ENCODE peak calls at places on chromosomes 3 and 15, in seven cellular contexts. E, A, P, Z, X, T and W are unnamed samples.
A peak's percentile ranks its signal among the peaks of the same experiment; 100 is the strongest.

GRCh38 chr3:143352850-143353550 is 233.4 kb downstream of the CHST2 start:
- DNase-seq in E (no peak), X (no peak), A (no peak), Z (no peak), T (no peak), P (no peak), W (no peak)

GRCh38 chr3:53168175-53168923 is 7.3 kb downstream of the PRKCD start:
- DNase-seq in T (no peak), A (no peak), P (no peak), X (no peak), E (no peak), Z (no peak), W (no peak)

GRCh38 chr15:100737214-100737613 is 134.8 kb downstream of the ASB7 start:
- DNase-seq in T (no peak), A (peak; percentile 0), Z (no peak), E (no peak), P (no peak), X (no peak), W (no peak)

GRCh38 chr3:37183375-37183831 is 9.0 kb upstream of the LRRFIP2 start:
- DNase-seq in A (no peak), T (no peak), E (no peak), Z (no peak), P (no peak), X (no peak), W (no peak)

GRCh38 chr3:160941885-160942494 is 163.2 kb downstream of the B3GALNT1 start:
- DNase-seq in A (peak; percentile 44), X (peak; percentile 76), P (peak; percentile 41), Z (peak; percentile 61), T (peak; percentile 31), E (peak; percentile 81), W (peak; percentile 78)

GRCh38 chr15:95713315-95713714 is 617.2 kb upstream of the NR2F2 start:
- DNase-seq in P (no peak), E (no peak), T (no peak), X (no peak), Z (no peak), A (no peak), W (no peak)

GRCh38 chr3:183714622-183715021 is 17.0 kb downstream of the YEATS2 start:
- DNase-seq in P (no peak), T (no peak), X (no peak), A (no peak), E (no peak), Z (no peak), W (no peak)

GRCh38 chr15:37860896-37861295 is 73.5 kb upstream of the TMCO5A start:
- DNase-seq in Z (no peak), T (no peak), P (no peak), X (no peak), E (no peak), A (no peak), W (no peak)

GRCh38 chr3:37221407-37221806 is 47.0 kb upstream of the LRRFIP2 start:
- DNase-seq in A (no peak), X (no peak), E (no peak), T (no peak), P (no peak), Z (peak; percentile 89), W (no peak)

GRCh38 chr15:49242820-49243219 is 72.8 kb downstream of the GALK2 start:
- DNase-seq in Z (no peak), A (no peak), P (no peak), E (no peak), X (no peak), T (peak; percentile 44), W (no peak)

GRCh38 chr3:106302451-106303221 is 433.8 kb upstream of the CBLB start:
- DNase-seq in Z (no peak), T (no peak), P (peak; percentile 98), A (no peak), X (no peak), E (no peak), W (no peak)

GRCh38 chr3:106294121-106294520 is 425.3 kb upstream of the CBLB start:
- DNase-seq in Z (no peak), X (no peak), E (no peak), T (no peak), P (no peak), A (no peak), W (no peak)

GRCh38 chr3:106305127-106305526 is 436.3 kb upstream of the CBLB start:
- DNase-seq in A (no peak), X (no peak), P (no peak), Z (no peak), T (no peak), E (no peak), W (no peak)

GRCh38 chr3:106296111-106296510 is 427.3 kb upstream of the CBLB start:
- DNase-seq in P (no peak), X (no peak), T (no peak), Z (no peak), A (no peak), E (no peak), W (no peak)

GRCh38 chr3:106299300-106300098 is 430.7 kb upstream of the CBLB start:
- DNase-seq in X (no peak), P (peak; percentile 90), A (no peak), T (no peak), E (no peak), Z (no peak), W (no peak)
- TF ChIP-seq POLR2AphosphoS5 in X (no peak), P (no peak), A (no peak), T (no peak), E (no peak), Z (no peak), W (no peak)

GRCh38 chr3:87494264-87494663 is 217.9 kb upstream of the POU1F1 start:
- DNase-seq in P (no peak), T (no peak), Z (no peak), E (no peak), X (no peak), A (no peak), W (no peak)
- TF ChIP-seq CTCF in P (no peak), T (no peak), Z (no peak), E (no peak), X (no peak), A (no peak), W (no peak)

GRCh38 chr3:9296241-9296640 is 46.8 kb upstream of the SRGAP3 start:
- DNase-seq in Z (no peak), X (no peak), T (no peak), A (no peak), E (no peak), P (no peak), W (no peak)

GRCh38 chr3:9301798-9302197 is 52.4 kb upstream of the SRGAP3 start:
- DNase-seq in T (no peak), Z (no peak), A (no peak), E (no peak), P (no peak), X (no peak), W (no peak)

GRCh38 chr3:9301091-9301490 is 51.6 kb upstream of the SRGAP3 start:
- DNase-seq in T (no peak), X (no peak), A (no peak), E (no peak), P (no peak), Z (no peak), W (no peak)

GRCh38 chr3:9295007-9295406 is 45.6 kb upstream of the SRGAP3 start:
- DNase-seq in A (peak; percentile 32), Z (no peak), T (no peak), P (no peak), E (no peak), X (no peak), W (no peak)

DNA sequence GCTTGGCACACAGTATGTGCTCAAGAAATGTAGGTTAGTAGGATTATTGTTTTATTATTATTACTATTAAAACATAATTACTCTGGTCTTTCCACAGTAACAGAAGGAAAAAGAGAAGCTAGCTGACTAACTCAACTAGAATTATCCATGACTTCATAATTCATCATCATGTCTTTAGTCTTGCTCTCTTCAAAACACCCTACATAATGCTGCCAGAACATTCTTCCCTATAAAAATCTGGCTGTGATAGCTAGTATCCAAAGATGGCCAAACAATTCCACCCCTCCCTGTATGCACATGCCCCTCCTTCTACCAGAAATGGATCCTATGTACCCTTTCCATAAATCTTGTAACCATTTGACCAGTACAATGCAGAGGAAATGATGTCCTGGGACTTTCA is 48.8 kb upstream of the SRGAP3 start:
- DNase-seq in P (no peak), T (no peak), X (no peak), A (no peak), E (no peak), Z (no peak), W (no peak)
- TF ChIP-seq EP300 in P (no peak), T (no peak), X (no peak), A (no peak), E (no peak), Z (no peak), W (no peak)

GRCh38 chr15:56918907-56919707 is 663 bp downstream of the TCF12 start:
- DNase-seq in X (peak; percentile 61), Z (peak; percentile 25), E (peak; percentile 75), P (no peak), A (peak; percentile 75), T (peak; percentile 54), W (peak; percentile 53)
- TF ChIP-seq POLR2AphosphoS5 in X (peak; percentile 64), Z (no peak), E (peak; percentile 26), P (peak; percentile 64), A (peak; percentile 15), T (no peak), W (no peak)

DNA sequence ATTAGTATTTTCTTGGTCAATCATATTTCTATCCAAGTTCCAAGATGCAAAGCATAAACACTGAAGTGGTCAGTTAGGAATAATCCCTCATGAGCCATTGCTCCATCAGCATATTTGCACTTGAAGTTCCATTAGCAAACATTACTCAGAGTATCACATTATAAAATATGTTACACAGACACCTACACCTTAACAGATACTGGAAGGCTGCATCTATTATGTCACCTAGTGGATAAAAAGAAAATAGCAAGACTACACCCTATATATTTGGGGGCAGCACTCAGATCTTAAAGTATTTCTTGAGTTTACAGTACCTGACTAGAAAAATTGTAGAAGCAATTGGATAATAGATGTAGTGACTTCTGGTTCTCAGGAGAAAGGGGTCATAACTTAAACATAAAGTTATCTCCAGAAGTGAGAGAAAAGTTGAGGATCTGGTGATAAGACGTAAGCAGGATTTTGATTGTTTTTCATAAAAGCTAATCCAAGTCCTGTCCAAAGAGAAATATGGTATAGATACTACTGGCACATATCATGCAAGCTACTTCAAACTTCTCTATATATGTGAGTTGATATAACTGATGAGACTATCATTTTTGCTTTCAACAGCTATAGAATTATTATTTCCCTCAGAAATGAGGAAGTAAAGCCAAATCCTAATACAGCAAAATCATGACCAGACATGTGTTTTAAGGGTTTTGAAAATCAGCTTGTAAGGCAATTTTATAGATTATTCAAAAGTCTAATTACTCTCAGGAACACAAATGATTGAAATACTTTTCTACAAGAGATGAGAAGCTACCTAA is 422.2 kb downstream of the GBE1 start:
- DNase-seq in E (no peak), T (peak; percentile 3), Z (peak; percentile 12), X (no peak), A (peak; percentile 42), P (no peak), W (no peak)
- TF ChIP-seq CTCF in E (no peak), T (peak; percentile 36), Z (peak; percentile 60), X (peak; percentile 52), A (peak; percentile 76), P (peak; percentile 40), W (no peak)